ENCODE peak calls at places on chromosomes 7 and 10, in five cellular contexts. E, Q, V, G and L are unnamed samples.

GRCh38 chr7:135286876-135287275 is 53.2 kb downstream of the STRA8 start:
- DNase-seq in E (no peak), Q (no peak), V (no peak), G (no peak), L (no peak)

GRCh38 chr10:24467094-24467493 is 256.6 kb downstream of the ARHGAP21 start:
- DNase-seq in E (no peak), Q (no peak), V (no peak), G (no peak), L (no peak)

GRCh38 chr7:45197461-45197860 is 39.9 kb downstream of the RAMP3 start:
- DNase-seq in E (no peak), Q (no peak), V (no peak), G (no peak), L (no peak)

GRCh38 chr7:25149844-25150243 is 24.8 kb upstream of the CYCS start:
- DNase-seq in E (no peak), Q (no peak), V (no peak), G (no peak), L (no peak)

GRCh38 chr7:117237646-117238045 is 85.2 kb downstream of the WNT2 start:
- DNase-seq in E (no peak), Q (no peak), V (no peak), G (no peak), L (no peak)

GRCh38 chr7:140390034-140390433 is 8.3 kb downstream of the SLC37A3 start:
- DNase-seq in E (no peak), Q (no peak), V (no peak), G (no peak), L (no peak)

GRCh38 chr10:72812798-72813430 is 80.6 kb upstream of the OIT3 start:
- DNase-seq in E (peak; percentile 60), Q (no peak), V (no peak), G (no peak), L (peak; percentile 88)

GRCh38 chr10:69948261-69948660 is 104.4 kb upstream of the MACROH2A2 start:
- DNase-seq in E (no peak), Q (no peak), V (no peak), G (no peak), L (no peak)

GRCh38 chr7:44235582-44236332 is 35.0 kb downstream of the YKT6 start:
- DNase-seq in E (no peak), Q (no peak), V (no peak), G (no peak), L (no peak)

GRCh38 chr10:12890958-12891357 is 110.6 kb downstream of the CCDC3 start:
- DNase-seq in E (no peak), Q (no peak), V (no peak), G (no peak), L (no peak)

GRCh38 chr7:2261611-2262010 is 19.6 kb downstream of the NUDT1 start:
- DNase-seq in E (no peak), Q (no peak), V (no peak), G (peak; percentile 76), L (no peak)

GRCh38 chr10:101624526-101625102 is 36.5 kb downstream of the DPCD start:
- DNase-seq in E (peak; percentile 89), Q (no peak), V (no peak), G (no peak), L (no peak)

GRCh38 chr7:66265566-66265965 is 60.4 kb downstream of the TPST1 start:
- DNase-seq in E (peak; percentile 43), Q (no peak), V (no peak), G (no peak), L (no peak)

GRCh38 chr7:93981480-93981874 is 22.7 kb downstream of the BET1 start:
- DNase-seq in E (no peak), Q (peak; percentile 26), V (no peak), G (no peak), L (no peak)

GRCh38 chr10:125014984-125015944 is 73.3 kb downstream of the ZRANB1 start:
- DNase-seq in E (no peak), Q (no peak), V (no peak), G (no peak), L (no peak)

GRCh38 chr10:111835562-111835961 is 348.0 kb downstream of the GPAM start:
- DNase-seq in E (no peak), Q (no peak), V (no peak), G (no peak), L (peak; percentile 11)

GRCh38 chr10:35425596-35425995 is 89.3 kb downstream of the CCNY start:
- DNase-seq in E (no peak), Q (no peak), V (no peak), G (no peak), L (no peak)

GRCh38 chr10:112919721-112920120 is 30.3 kb upstream of the TCF7L2 start:
- DNase-seq in E (no peak), Q (no peak), V (no peak), G (no peak), L (peak; percentile 73)

GRCh38 chr7:40866601-40867000 is 731.8 kb downstream of the SUGCT start:
- DNase-seq in E (no peak), Q (no peak), V (no peak), G (no peak), L (no peak)

GRCh38 chr10:77036993-77037734 is 600.4 kb downstream of the KCNMA1 start:
- DNase-seq in E (peak; percentile 67), Q (no peak), V (no peak), G (peak; percentile 6), L (no peak)

GRCh38 chr7:149423441-149423970 is 37.4 kb downstream of the ZNF777 start:
- DNase-seq in E (no peak), Q (no peak), V (no peak), G (no peak), L (no peak)

GRCh38 chr10:121324678-121325213 is 273.5 kb downstream of the FGFR2 start:
- DNase-seq in E (no peak), Q (no peak), V (no peak), G (no peak), L (peak; percentile 76)

GRCh38 chr7:17544401-17544800 is 245.9 kb downstream of the AHR start:
- DNase-seq in E (no peak), Q (no peak), V (no peak), G (no peak), L (no peak)

GRCh38 chr7:19747740-19748339 is 25.6 kb downstream of the TMEM196 start:
- DNase-seq in E (peak; percentile 45), Q (no peak), V (no peak), G (peak; percentile 32), L (peak; percentile 19)

GRCh38 chr7:82020076-82020475 is 250.2 kb upstream of the HGF start:
- DNase-seq in E (peak; percentile 9), Q (no peak), V (no peak), G (no peak), L (no peak)

GRCh38 chr7:100171087-100171681 is 2.8 kb upstream of the GAL3ST4 start:
- DNase-seq in E (peak; percentile 13), Q (no peak), V (no peak), G (peak; percentile 71), L (no peak)

GRCh38 chr7:50739744-50740455 is 42.8 kb downstream of the GRB10 start:
- DNase-seq in E (no peak), Q (no peak), V (no peak), G (no peak), L (no peak)

GRCh38 chr7:51602321-51602720 is 285.7 kb upstream of the COBL start:
- DNase-seq in E (no peak), Q (no peak), V (no peak), G (no peak), L (no peak)

GRCh38 chr7:117588352-117588794 is 108.5 kb downstream of the CFTR start:
- DNase-seq in E (no peak), Q (no peak), V (no peak), G (no peak), L (peak; percentile 8)

GRCh38 chr7:101933685-101934084 is 116.3 kb downstream of the CUX1 start:
- DNase-seq in E (no peak), Q (no peak), V (no peak), G (peak; percentile 65), L (no peak)

GRCh38 chr7:4479367-4480039 is 202.6 kb upstream of the FOXK1 start:
- DNase-seq in E (peak; percentile 83), Q (no peak), V (no peak), G (peak; percentile 25), L (peak; percentile 52)

GRCh38 chr10:124657806-124658205 is 86.4 kb downstream of the FAM53B start:
- DNase-seq in E (peak; percentile 54), Q (no peak), V (no peak), G (no peak), L (no peak)

GRCh38 chr7:10360050-10360449 is 613.6 kb upstream of the PHF14 start:
- DNase-seq in E (no peak), Q (no peak), V (no peak), G (no peak), L (no peak)

DNA sequence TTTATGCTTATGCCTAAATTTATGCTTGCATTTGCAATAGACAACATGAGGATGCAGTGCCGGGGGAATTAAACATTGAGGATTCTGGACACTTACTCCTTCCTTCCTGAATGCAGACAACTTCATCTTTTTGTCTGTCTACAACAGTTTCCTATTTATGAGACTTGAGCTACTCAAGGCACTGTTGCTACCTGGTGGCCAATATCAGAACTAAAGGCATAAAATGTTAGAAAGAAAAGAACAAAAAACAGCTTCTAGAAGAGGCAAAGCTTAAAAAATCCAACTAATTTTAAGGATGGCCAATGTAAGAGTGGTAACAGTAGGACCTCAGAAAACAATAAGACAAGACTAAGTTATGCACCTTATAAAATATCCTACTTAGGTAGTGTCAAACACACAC is 144.5 kb upstream of the PTN start:
- DNase-seq in E (no peak), Q (no peak), V (no peak), G (no peak), L (no peak)
- TF ChIP-seq CTCF in E (no peak), Q (no peak), V (no peak), G (no peak), L (peak; percentile 41)

GRCh38 chr10:130378556-130379400 is 242.6 kb downstream of the GLRX3 start:
- DNase-seq in E (peak; percentile 17), Q (no peak), V (no peak), G (no peak), L (no peak)
- TF ChIP-seq CTCF in E (peak; percentile 43), Q (no peak), V (no peak), G (no peak), L (no peak)

GRCh38 chr10:9762966-9763656 is 1254.6 kb upstream of the CELF2 start:
- DNase-seq in E (peak; percentile 18), Q (no peak), V (no peak), G (no peak), L (no peak)

DNA sequence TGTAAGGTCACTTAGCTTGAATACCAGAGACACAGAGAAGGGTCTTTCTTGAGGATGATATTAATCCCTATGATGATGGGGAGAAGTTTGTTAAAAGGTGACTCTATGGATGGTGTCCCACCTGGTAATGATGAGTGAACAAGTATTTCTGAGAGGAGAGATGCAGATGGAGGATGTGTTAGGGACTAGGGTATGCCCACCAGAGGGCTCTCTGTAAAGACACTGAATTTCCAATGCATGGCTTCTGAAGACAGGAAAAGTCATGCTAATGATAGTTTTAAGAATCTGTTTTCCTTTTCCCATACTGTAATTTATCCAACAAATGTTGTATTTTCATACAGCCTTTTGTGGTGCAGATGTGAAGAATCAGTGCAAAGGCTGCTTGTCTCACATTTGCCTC is 1250.9 kb upstream of the CELF2 start:
- DNase-seq in E (no peak), Q (no peak), V (no peak), G (no peak), L (no peak)
- TF ChIP-seq CTCF in E (no peak), Q (no peak), V (no peak), G (no peak), L (no peak)

DNA sequence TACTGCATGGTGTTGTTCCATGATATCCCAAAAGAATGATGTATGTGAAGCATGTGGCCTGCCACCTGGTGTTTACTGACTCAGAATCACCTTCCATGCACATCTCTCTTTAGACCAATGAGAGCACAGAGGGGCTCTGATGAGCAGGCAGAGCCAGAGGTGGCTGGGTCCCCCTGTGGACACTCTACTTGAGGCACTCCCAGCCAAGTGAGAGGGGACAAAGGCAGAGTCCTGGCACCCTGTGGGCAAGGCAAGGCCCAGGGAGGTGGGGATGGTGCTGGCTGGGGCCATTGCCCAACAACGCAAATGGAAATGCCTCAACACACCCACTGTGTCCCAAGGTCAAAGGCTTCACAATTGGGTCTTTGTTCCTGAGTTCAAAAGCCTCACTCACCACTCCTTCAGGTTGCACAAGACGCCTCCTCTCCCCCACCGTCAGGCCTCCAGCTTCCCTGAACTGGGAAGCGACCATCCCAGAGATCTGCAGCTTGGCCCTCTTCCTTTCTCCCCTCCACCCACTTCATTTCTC is 164.6 kb downstream of the NEURL1 start:
- DNase-seq in E (no peak), Q (no peak), V (no peak), G (no peak), L (no peak)
- TF ChIP-seq CTCF in E (no peak), Q (no peak), V (no peak), G (no peak), L (no peak)